ENCODE peak calls at places on chromosomes 6 and 20, in five cellular contexts. One of them, this sample, is unnamed.

GRCh38 chr6:169930799-169931198 is 179.4 kb downstream of the ERMARD start:
- DNase-seq in cardiac fibroblast: no peak
- DNase-seq in AG04449: no peak
- DNase-seq in CD8-positive, alpha-beta memory T cell: no peak
- DNase-seq in left lung: no peak
- DNase-seq in this sample: no peak

GRCh38 chr6:129110687-129111343 is 227.9 kb downstream of the LAMA2 start:
- DNase-seq in cardiac fibroblast: peak; percentile 29
- DNase-seq in AG04449: no peak
- DNase-seq in CD8-positive, alpha-beta memory T cell: no peak
- DNase-seq in left lung: no peak
- DNase-seq in this sample: peak; percentile 52

GRCh38 chr6:25061289-25061945 is 125.7 kb upstream of the RIPOR2 start:
- DNase-seq in cardiac fibroblast: peak; percentile 53
- DNase-seq in AG04449: peak; percentile 49
- DNase-seq in CD8-positive, alpha-beta memory T cell: no peak
- DNase-seq in left lung: no peak
- DNase-seq in this sample: no peak

GRCh38 chr6:116564921-116565872 is 6.1 kb upstream of the RWDD1 start:
- DNase-seq in cardiac fibroblast: no peak
- DNase-seq in AG04449: no peak
- DNase-seq in CD8-positive, alpha-beta memory T cell: peak; percentile 46
- DNase-seq in left lung: peak; percentile 79
- DNase-seq in this sample: no peak

GRCh38 chr20:63055575-63056235 is 48.9 kb upstream of the BHLHE23 start:
- DNase-seq in cardiac fibroblast: no peak
- DNase-seq in AG04449: no peak
- DNase-seq in CD8-positive, alpha-beta memory T cell: peak; percentile 30
- DNase-seq in left lung: peak; percentile 74
- DNase-seq in this sample: no peak

GRCh38 chr6:42140051-42140450 is 2.4 kb downstream of the C6orf132 start:
- DNase-seq in cardiac fibroblast: peak; percentile 48
- DNase-seq in AG04449: no peak
- DNase-seq in CD8-positive, alpha-beta memory T cell: no peak
- DNase-seq in left lung: no peak
- DNase-seq in this sample: peak; percentile 87

GRCh38 chr20:13638162-13638495 is 603 bp downstream of the TASP1 start:
- DNase-seq in cardiac fibroblast: no peak
- DNase-seq in AG04449: no peak
- DNase-seq in CD8-positive, alpha-beta memory T cell: no peak
- DNase-seq in left lung: no peak
- DNase-seq in this sample: peak; percentile 27

GRCh38 chr20:17873410-17874270 is 95.0 kb downstream of the SNX5 start:
- DNase-seq in cardiac fibroblast: peak; percentile 82
- DNase-seq in AG04449: peak; percentile 81
- DNase-seq in CD8-positive, alpha-beta memory T cell: no peak
- DNase-seq in left lung: peak; percentile 84
- DNase-seq in this sample: peak; percentile 58

GRCh38 chr6:29509239-29509638 is 21.5 kb upstream of the MAS1L start:
- DNase-seq in cardiac fibroblast: no peak
- DNase-seq in AG04449: no peak
- DNase-seq in CD8-positive, alpha-beta memory T cell: no peak
- DNase-seq in left lung: peak; percentile 58
- DNase-seq in this sample: no peak

GRCh38 chr6:17865798-17866725 is 121.4 kb downstream of the KIF13A start:
- DNase-seq in cardiac fibroblast: peak; percentile 98
- DNase-seq in AG04449: no peak
- DNase-seq in CD8-positive, alpha-beta memory T cell: no peak
- DNase-seq in left lung: no peak
- DNase-seq in this sample: peak; percentile 99

GRCh38 chr20:19618711-19619110 is 139.3 kb upstream of the RIN2 start:
- DNase-seq in cardiac fibroblast: no peak
- DNase-seq in AG04449: no peak
- DNase-seq in CD8-positive, alpha-beta memory T cell: no peak
- DNase-seq in left lung: no peak
- DNase-seq in this sample: no peak

GRCh38 chr6:103910018-103910417 is 949.7 kb downstream of the HACE1 start:
- DNase-seq in cardiac fibroblast: no peak
- DNase-seq in AG04449: no peak
- DNase-seq in CD8-positive, alpha-beta memory T cell: no peak
- DNase-seq in left lung: no peak
- DNase-seq in this sample: no peak

GRCh38 chr6:156164701-156165454 is 612.3 kb upstream of the ARID1B start:
- DNase-seq in cardiac fibroblast: no peak
- DNase-seq in AG04449: no peak
- DNase-seq in CD8-positive, alpha-beta memory T cell: no peak
- DNase-seq in left lung: no peak
- DNase-seq in this sample: no peak

GRCh38 chr20:50071039-50071888 is 41.7 kb downstream of the UBE2V1 start:
- DNase-seq in cardiac fibroblast: peak; percentile 79
- DNase-seq in AG04449: no peak
- DNase-seq in CD8-positive, alpha-beta memory T cell: peak; percentile 88
- DNase-seq in left lung: peak; percentile 100
- DNase-seq in this sample: peak; percentile 53

GRCh38 chr6:163866192-163866591 is 451.7 kb downstream of the QKI start:
- DNase-seq in cardiac fibroblast: no peak
- DNase-seq in AG04449: no peak
- DNase-seq in CD8-positive, alpha-beta memory T cell: no peak
- DNase-seq in left lung: no peak
- DNase-seq in this sample: no peak

GRCh38 chr6:142746524-142746923 is 198.5 kb downstream of the HIVEP2 start:
- DNase-seq in cardiac fibroblast: peak; percentile 30
- DNase-seq in AG04449: no peak
- DNase-seq in CD8-positive, alpha-beta memory T cell: peak; percentile 57
- DNase-seq in left lung: no peak
- DNase-seq in this sample: no peak

GRCh38 chr6:111972714-111973678 is 80.9 kb upstream of the CCN6 start:
- DNase-seq in cardiac fibroblast: peak; percentile 98
- DNase-seq in AG04449: peak; percentile 92
- DNase-seq in CD8-positive, alpha-beta memory T cell: peak; percentile 63
- DNase-seq in left lung: no peak
- DNase-seq in this sample: peak; percentile 93
- H3K4me3 ChIP-seq in cardiac fibroblast: peak overlapping the region; percentile 19
- H3K4me3 ChIP-seq in AG04449: peak overlapping the region; percentile 36
- H3K4me3 ChIP-seq in CD8-positive, alpha-beta memory T cell: peak overlapping the region; percentile 8
- H3K4me3 ChIP-seq in left lung: no peak overlapping the region
- H3K4me3 ChIP-seq in this sample: no peak overlapping the region

GRCh38 chr20:58613061-58613854 is 37.8 kb upstream of the STX16 start:
- DNase-seq in cardiac fibroblast: no peak
- DNase-seq in AG04449: no peak
- DNase-seq in CD8-positive, alpha-beta memory T cell: no peak
- DNase-seq in left lung: no peak
- DNase-seq in this sample: no peak
- H3K4me3 ChIP-seq in cardiac fibroblast: no peak overlapping the region
- H3K4me3 ChIP-seq in AG04449: no peak overlapping the region
- H3K4me3 ChIP-seq in CD8-positive, alpha-beta memory T cell: no peak overlapping the region
- H3K4me3 ChIP-seq in left lung: no peak overlapping the region
- H3K4me3 ChIP-seq in this sample: no peak overlapping the region

GRCh38 chr6:12576389-12576788 is 140.2 kb upstream of the PHACTR1 start:
- DNase-seq in cardiac fibroblast: peak; percentile 58
- DNase-seq in AG04449: no peak
- DNase-seq in CD8-positive, alpha-beta memory T cell: no peak
- DNase-seq in left lung: no peak
- DNase-seq in this sample: peak; percentile 89
- H3K4me3 ChIP-seq in cardiac fibroblast: no peak overlapping the region
- H3K4me3 ChIP-seq in AG04449: no peak overlapping the region
- H3K4me3 ChIP-seq in CD8-positive, alpha-beta memory T cell: no peak overlapping the region
- H3K4me3 ChIP-seq in left lung: no peak overlapping the region
- H3K4me3 ChIP-seq in this sample: no peak overlapping the region

GRCh38 chr20:48673485-48673884 is 154.3 kb downstream of the PREX1 start:
- DNase-seq in cardiac fibroblast: no peak
- DNase-seq in AG04449: no peak
- DNase-seq in CD8-positive, alpha-beta memory T cell: no peak
- DNase-seq in left lung: no peak
- DNase-seq in this sample: no peak

GRCh38 chr20:48676795-48677447 is 150.9 kb downstream of the PREX1 start:
- DNase-seq in cardiac fibroblast: no peak
- DNase-seq in AG04449: no peak
- DNase-seq in CD8-positive, alpha-beta memory T cell: no peak
- DNase-seq in left lung: no peak
- DNase-seq in this sample: no peak

GRCh38 chr20:48674461-48674860 is 153.3 kb downstream of the PREX1 start:
- DNase-seq in cardiac fibroblast: no peak
- DNase-seq in AG04449: no peak
- DNase-seq in CD8-positive, alpha-beta memory T cell: no peak
- DNase-seq in left lung: no peak
- DNase-seq in this sample: no peak

GRCh38 chr20:48679011-48679410 is 148.8 kb downstream of the PREX1 start:
- DNase-seq in cardiac fibroblast: no peak
- DNase-seq in AG04449: no peak
- DNase-seq in CD8-positive, alpha-beta memory T cell: no peak
- DNase-seq in left lung: no peak
- DNase-seq in this sample: no peak

DNA sequence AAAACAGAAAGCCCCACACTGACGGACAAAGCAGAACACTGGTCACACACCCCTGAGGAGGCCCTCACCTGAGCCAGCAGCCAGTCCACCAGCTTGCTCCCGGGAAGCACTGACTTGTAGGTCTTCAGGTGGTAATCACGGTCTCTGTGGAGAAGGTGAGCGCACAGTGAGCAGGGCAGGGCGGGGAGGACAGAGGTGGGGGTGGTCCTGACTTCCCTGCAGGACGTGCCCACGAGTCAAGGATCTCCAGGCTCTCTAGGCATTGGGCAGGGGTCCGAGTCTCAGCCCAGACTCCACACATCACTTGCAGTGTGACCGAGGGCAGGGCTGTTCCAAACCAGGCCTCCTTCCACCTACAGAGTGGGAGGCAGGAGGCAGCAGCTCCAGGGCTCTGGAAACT is 151.7 kb downstream of the PREX1 start:
- DNase-seq in cardiac fibroblast: no peak
- DNase-seq in AG04449: no peak
- DNase-seq in CD8-positive, alpha-beta memory T cell: no peak
- DNase-seq in left lung: no peak
- DNase-seq in this sample: no peak
- H3K4me3 ChIP-seq in cardiac fibroblast: no peak overlapping the region
- H3K4me3 ChIP-seq in AG04449: no peak overlapping the region
- H3K4me3 ChIP-seq in CD8-positive, alpha-beta memory T cell: no peak overlapping the region
- H3K4me3 ChIP-seq in left lung: no peak overlapping the region
- H3K4me3 ChIP-seq in this sample: no peak overlapping the region

GRCh38 chr6:46016063-46016608 is 476 bp upstream of the CLIC5 start:
- DNase-seq in cardiac fibroblast: no peak
- DNase-seq in AG04449: no peak
- DNase-seq in CD8-positive, alpha-beta memory T cell: no peak
- DNase-seq in left lung: no peak
- DNase-seq in this sample: no peak
- H3K4me3 ChIP-seq in cardiac fibroblast: no peak overlapping the region
- H3K4me3 ChIP-seq in AG04449: no peak overlapping the region
- H3K4me3 ChIP-seq in CD8-positive, alpha-beta memory T cell: peak overlapping the region; percentile 62
- H3K4me3 ChIP-seq in left lung: peak overlapping the region; percentile 44
- H3K4me3 ChIP-seq in this sample: no peak overlapping the region

DNA sequence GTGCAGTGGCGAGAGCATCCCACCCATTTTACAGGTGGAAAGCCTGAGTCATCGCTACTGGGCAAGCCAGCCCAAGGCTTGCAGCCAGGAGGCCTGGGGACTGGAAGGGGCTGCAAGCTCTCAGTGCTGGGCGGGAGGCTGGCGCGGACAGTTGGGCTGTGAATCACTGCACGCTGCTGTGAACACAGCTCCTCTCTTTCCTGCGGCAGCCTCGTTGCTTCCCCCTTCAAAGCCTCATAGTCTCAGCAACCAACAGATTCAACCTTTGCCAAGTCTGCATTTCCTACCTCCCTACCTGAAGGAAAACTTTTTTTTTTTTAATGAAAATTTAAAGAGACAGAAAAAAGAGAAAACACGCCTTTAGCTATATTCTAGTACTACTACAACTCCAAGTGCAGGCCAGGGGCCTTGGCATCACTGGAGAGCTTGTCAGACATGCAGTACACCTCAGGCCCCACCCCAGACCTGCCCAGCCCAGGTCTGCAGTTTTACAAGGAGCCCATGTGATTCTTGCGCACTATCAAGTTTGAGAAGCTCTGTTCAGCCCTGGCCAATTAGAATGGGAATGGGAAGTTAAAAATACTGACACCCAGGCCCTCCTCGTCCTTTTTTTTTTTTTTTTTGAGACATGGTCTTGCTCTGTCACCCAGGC is 85.1 kb downstream of the NFATC2 start:
- DNase-seq in cardiac fibroblast: peak; percentile 79
- DNase-seq in AG04449: no peak
- DNase-seq in CD8-positive, alpha-beta memory T cell: no peak
- DNase-seq in left lung: no peak
- DNase-seq in this sample: peak; percentile 59
- H3K4me3 ChIP-seq in cardiac fibroblast: no peak overlapping the region
- H3K4me3 ChIP-seq in AG04449: no peak overlapping the region
- H3K4me3 ChIP-seq in CD8-positive, alpha-beta memory T cell: no peak overlapping the region
- H3K4me3 ChIP-seq in left lung: no peak overlapping the region
- H3K4me3 ChIP-seq in this sample: no peak overlapping the region

DNA sequence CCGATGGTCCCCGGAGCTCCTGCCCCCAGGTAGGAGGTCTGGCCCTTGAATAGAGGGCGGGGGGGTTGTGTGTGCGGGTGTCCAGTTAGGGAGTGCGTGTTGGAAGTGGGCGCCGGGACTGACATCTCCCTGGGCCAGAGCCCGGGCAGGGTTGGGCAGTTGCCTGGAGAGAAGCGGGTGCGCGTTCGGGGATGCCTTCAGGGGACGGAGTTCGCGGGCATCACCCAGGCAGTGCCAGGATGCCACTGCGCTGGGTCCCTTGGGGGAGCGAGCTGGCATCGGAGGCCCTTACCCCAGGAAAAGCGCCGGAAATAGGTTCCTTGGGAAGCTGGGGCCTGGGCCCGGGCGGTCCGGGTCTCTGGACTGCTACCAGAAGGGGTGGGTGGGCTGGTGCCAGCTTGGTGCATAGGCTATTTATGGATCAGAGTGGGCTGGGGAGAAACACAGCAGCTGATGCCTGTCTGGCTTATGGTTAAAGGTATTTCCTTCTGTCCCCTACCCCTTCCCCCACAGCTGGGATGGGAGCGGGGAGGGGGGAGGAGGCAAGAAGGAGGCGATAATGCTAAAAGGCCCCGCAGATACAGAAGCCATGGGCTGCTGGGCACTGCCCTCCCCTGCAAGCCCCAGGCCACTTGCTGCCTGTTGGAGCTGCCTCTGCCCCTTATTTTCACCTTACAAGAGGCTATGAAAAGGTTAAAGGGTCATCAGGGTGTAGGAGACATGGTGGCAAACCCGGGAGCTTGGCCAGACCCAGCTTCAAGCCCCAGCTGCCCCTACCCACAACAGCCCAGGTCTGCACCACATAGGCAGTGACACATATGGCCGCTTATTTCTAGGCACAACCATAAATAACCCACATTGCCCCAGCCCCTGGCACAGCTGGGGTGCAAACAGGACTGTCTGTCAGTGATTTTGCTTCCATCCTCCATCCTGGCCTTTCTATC is 638 bp downstream of the PACSIN1 start:
- DNase-seq in cardiac fibroblast: no peak
- DNase-seq in AG04449: no peak
- DNase-seq in CD8-positive, alpha-beta memory T cell: no peak
- DNase-seq in left lung: peak; percentile 72
- DNase-seq in this sample: no peak
- H3K4me3 ChIP-seq in cardiac fibroblast: peak overlapping the region; percentile 26
- H3K4me3 ChIP-seq in AG04449: no peak overlapping the region
- H3K4me3 ChIP-seq in CD8-positive, alpha-beta memory T cell: no peak overlapping the region
- H3K4me3 ChIP-seq in left lung: peak overlapping the region; percentile 11
- H3K4me3 ChIP-seq in this sample: peak overlapping the region; percentile 28

This sample was measured in bronchial epithelial cell.